ENCODE peak calls at places on chromosomes 13 and 19, in nine cellular contexts. One of them, this sample, is unnamed.

GRCh38 chr13:20814224-20814910 is 40.6 kb upstream of the EEF1AKMT1 start:
- DNase-seq in Peyer's patch: peak; percentile 26
- DNase-seq in IMR-90: peak; percentile 96
- DNase-seq in heart right ventricle: peak; percentile 82
- DNase-seq in heart left ventricle: peak; percentile 86
- DNase-seq in tibial artery: peak; percentile 94
- DNase-seq in pancreas: peak; percentile 68
- DNase-seq in prostate gland: peak; percentile 30
- DNase-seq in fibroblast of lung: peak; percentile 96
- DNase-seq in this sample: peak; percentile 30

GRCh38 chr19:53467138-53467502 is 413 bp upstream of the ZNF813 start:
- DNase-seq in Peyer's patch: peak; percentile 24
- DNase-seq in IMR-90: no peak
- DNase-seq in heart right ventricle: peak; percentile 26
- DNase-seq in heart left ventricle: peak; percentile 65
- DNase-seq in tibial artery: peak; percentile 26
- DNase-seq in pancreas: peak; percentile 6
- DNase-seq in prostate gland: no peak
- DNase-seq in fibroblast of lung: no peak
- DNase-seq in this sample: peak; percentile 82

GRCh38 chr19:1312732-1313694 is 27.3 kb downstream of the EFNA2 start:
- DNase-seq in Peyer's patch: no peak
- DNase-seq in IMR-90: peak; percentile 58
- DNase-seq in heart right ventricle: no peak
- DNase-seq in heart left ventricle: no peak
- DNase-seq in tibial artery: no peak
- DNase-seq in pancreas: no peak
- DNase-seq in prostate gland: no peak
- DNase-seq in fibroblast of lung: peak; percentile 11
- DNase-seq in this sample: peak; percentile 98

GRCh38 chr19:3366104-3366760 is at the start of gene NFIC:
- DNase-seq in Peyer's patch: peak; percentile 25
- DNase-seq in IMR-90: peak; percentile 79
- DNase-seq in heart right ventricle: peak; percentile 84
- DNase-seq in heart left ventricle: peak; percentile 89
- DNase-seq in tibial artery: peak; percentile 84
- DNase-seq in pancreas: peak; percentile 81
- DNase-seq in prostate gland: peak; percentile 63
- DNase-seq in fibroblast of lung: peak; percentile 95
- DNase-seq in this sample: peak; percentile 99

GRCh38 chr13:93635687-93636086 is 409.1 kb downstream of the GPC6 start:
- DNase-seq in Peyer's patch: no peak
- DNase-seq in IMR-90: peak; percentile 14
- DNase-seq in heart right ventricle: no peak
- DNase-seq in heart left ventricle: no peak
- DNase-seq in tibial artery: peak; percentile 23
- DNase-seq in pancreas: no peak
- DNase-seq in prostate gland: no peak
- DNase-seq in fibroblast of lung: peak; percentile 59
- DNase-seq in this sample: peak; percentile 58

GRCh38 chr13:100530645-100531044 is 57.9 kb downstream of the GGACT start:
- DNase-seq in Peyer's patch: no peak
- DNase-seq in IMR-90: peak; percentile 33
- DNase-seq in heart right ventricle: no peak
- DNase-seq in heart left ventricle: no peak
- DNase-seq in tibial artery: peak; percentile 67
- DNase-seq in pancreas: no peak
- DNase-seq in prostate gland: no peak
- DNase-seq in fibroblast of lung: no peak
- DNase-seq in this sample: peak; percentile 22

GRCh38 chr13:86892330-86892729 is 778.8 kb upstream of the SLITRK5 start:
- DNase-seq in Peyer's patch: no peak
- DNase-seq in IMR-90: peak; percentile 2
- DNase-seq in heart right ventricle: no peak
- DNase-seq in heart left ventricle: no peak
- DNase-seq in tibial artery: no peak
- DNase-seq in pancreas: no peak
- DNase-seq in prostate gland: no peak
- DNase-seq in fibroblast of lung: no peak
- DNase-seq in this sample: no peak

GRCh38 chr19:39052243-39052746 is 19.9 kb upstream of the FBXO27 start:
- DNase-seq in Peyer's patch: peak; percentile 46
- DNase-seq in IMR-90: peak; percentile 58
- DNase-seq in heart right ventricle: peak; percentile 55
- DNase-seq in heart left ventricle: peak; percentile 83
- DNase-seq in tibial artery: peak; percentile 33
- DNase-seq in pancreas: peak; percentile 27
- DNase-seq in prostate gland: peak; percentile 33
- DNase-seq in fibroblast of lung: peak; percentile 60
- DNase-seq in this sample: peak; percentile 74

GRCh38 chr13:48579167-48579918 is 46.5 kb upstream of the RCBTB2 start:
- DNase-seq in Peyer's patch: no peak
- DNase-seq in IMR-90: no peak
- DNase-seq in heart right ventricle: no peak
- DNase-seq in heart left ventricle: no peak
- DNase-seq in tibial artery: no peak
- DNase-seq in pancreas: no peak
- DNase-seq in prostate gland: peak; percentile 46
- DNase-seq in fibroblast of lung: no peak
- DNase-seq in this sample: no peak

GRCh38 chr13:100880166-100880565 is 205.6 kb upstream of the TMTC4 start:
- DNase-seq in Peyer's patch: no peak
- DNase-seq in IMR-90: no peak
- DNase-seq in heart right ventricle: no peak
- DNase-seq in heart left ventricle: no peak
- DNase-seq in tibial artery: no peak
- DNase-seq in pancreas: no peak
- DNase-seq in prostate gland: no peak
- DNase-seq in fibroblast of lung: no peak
- DNase-seq in this sample: no peak

GRCh38 chr19:33422369-33423180 is 49.1 kb downstream of the CEBPG start:
- DNase-seq in Peyer's patch: no peak
- DNase-seq in IMR-90: no peak
- DNase-seq in heart right ventricle: no peak
- DNase-seq in heart left ventricle: no peak
- DNase-seq in tibial artery: no peak
- DNase-seq in pancreas: no peak
- DNase-seq in prostate gland: no peak
- DNase-seq in fibroblast of lung: no peak
- DNase-seq in this sample: peak; percentile 35

GRCh38 chr19:52237771-52238400 is 31.5 kb upstream of the ZNF766 start:
- DNase-seq in Peyer's patch: peak; percentile 48
- DNase-seq in IMR-90: peak; percentile 75
- DNase-seq in heart right ventricle: peak; percentile 33
- DNase-seq in heart left ventricle: no peak
- DNase-seq in tibial artery: peak; percentile 32
- DNase-seq in pancreas: peak; percentile 16
- DNase-seq in prostate gland: peak; percentile 48
- DNase-seq in fibroblast of lung: peak; percentile 72
- DNase-seq in this sample: no peak

GRCh38 chr13:66627512-66627911 is 602.6 kb downstream of the PCDH9 start:
- DNase-seq in Peyer's patch: no peak
- DNase-seq in IMR-90: no peak
- DNase-seq in heart right ventricle: no peak
- DNase-seq in heart left ventricle: no peak
- DNase-seq in tibial artery: no peak
- DNase-seq in pancreas: no peak
- DNase-seq in prostate gland: no peak
- DNase-seq in fibroblast of lung: no peak
- DNase-seq in this sample: no peak

GRCh38 chr13:100818706-100819105 is 144.1 kb upstream of the TMTC4 start:
- DNase-seq in Peyer's patch: no peak
- DNase-seq in IMR-90: no peak
- DNase-seq in heart right ventricle: no peak
- DNase-seq in heart left ventricle: no peak
- DNase-seq in tibial artery: no peak
- DNase-seq in pancreas: no peak
- DNase-seq in prostate gland: no peak
- DNase-seq in fibroblast of lung: no peak
- DNase-seq in this sample: no peak

GRCh38 chr13:106859505-106859904 is 291.6 kb upstream of the ARGLU1 start:
- DNase-seq in Peyer's patch: no peak
- DNase-seq in IMR-90: no peak
- DNase-seq in heart right ventricle: no peak
- DNase-seq in heart left ventricle: no peak
- DNase-seq in tibial artery: no peak
- DNase-seq in pancreas: no peak
- DNase-seq in prostate gland: no peak
- DNase-seq in fibroblast of lung: no peak
- DNase-seq in this sample: no peak

DNA sequence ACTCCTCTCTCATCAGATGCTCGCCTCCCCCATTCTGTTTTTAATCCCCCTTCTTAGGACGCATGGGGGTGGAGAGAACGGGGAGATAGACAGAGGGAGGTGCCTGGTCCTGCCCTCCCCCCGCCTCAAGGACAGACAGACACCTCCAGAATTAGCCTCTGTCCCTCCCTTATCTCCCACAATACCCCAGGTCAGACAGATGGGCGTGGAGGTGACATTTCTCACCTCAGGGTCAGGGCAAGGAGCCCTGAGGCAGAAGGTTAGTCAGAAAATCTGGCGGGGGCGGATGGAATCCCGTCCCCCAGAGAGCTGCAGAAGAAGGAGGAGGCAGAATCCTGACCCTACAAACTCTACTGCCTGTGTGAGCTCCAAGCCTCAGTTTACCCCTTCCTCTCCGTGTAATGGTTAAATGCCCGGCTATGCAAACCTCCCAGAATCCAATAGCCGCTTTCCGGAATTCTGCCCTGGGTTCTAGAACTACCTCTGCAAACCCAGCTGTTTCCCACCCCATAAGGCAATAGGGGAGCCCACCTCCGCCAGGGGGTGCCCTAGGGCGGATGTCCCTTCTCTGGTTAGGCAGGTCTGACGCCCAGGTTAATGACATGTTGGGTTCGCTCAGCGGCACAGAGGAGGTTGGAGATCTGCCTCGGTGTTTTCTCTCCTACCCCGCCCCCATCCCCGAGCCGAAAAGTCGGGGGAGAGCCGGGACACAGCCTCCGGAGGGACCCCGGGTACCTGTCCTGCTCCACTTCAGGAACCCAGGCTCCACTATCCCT is 900 bp downstream of the PPP1R13L start:
- DNase-seq in Peyer's patch: peak; percentile 50
- DNase-seq in IMR-90: no peak
- DNase-seq in heart right ventricle: peak; percentile 70
- DNase-seq in heart left ventricle: peak; percentile 77
- DNase-seq in tibial artery: peak; percentile 45
- DNase-seq in pancreas: peak; percentile 75
- DNase-seq in prostate gland: peak; percentile 66
- DNase-seq in fibroblast of lung: no peak
- DNase-seq in this sample: peak; percentile 73
- H3K4me3 ChIP-seq in Peyer's patch: peak overlapping the region; percentile 75
- H3K4me3 ChIP-seq in IMR-90: peak overlapping the region; percentile 89
- H3K4me3 ChIP-seq in heart right ventricle: peak overlapping the region; percentile 67
- H3K4me3 ChIP-seq in heart left ventricle: peak overlapping the region; percentile 70
- H3K4me3 ChIP-seq in tibial artery: peak overlapping the region; percentile 64
- H3K4me3 ChIP-seq in pancreas: peak overlapping the region; percentile 92
- H3K4me3 ChIP-seq in prostate gland: peak overlapping the region; percentile 53
- H3K4me3 ChIP-seq in fibroblast of lung: peak overlapping the region; percentile 96
- H3K4me3 ChIP-seq in this sample: peak overlapping the region; percentile 88

GRCh38 chr19:49371184-49371583 is 7.5 kb downstream of the DKKL1 start:
- DNase-seq in Peyer's patch: no peak
- DNase-seq in IMR-90: no peak
- DNase-seq in heart right ventricle: no peak
- DNase-seq in heart left ventricle: no peak
- DNase-seq in tibial artery: no peak
- DNase-seq in pancreas: no peak
- DNase-seq in prostate gland: no peak
- DNase-seq in fibroblast of lung: no peak
- DNase-seq in this sample: peak; percentile 32
- H3K27me3 ChIP-seq in Peyer's patch: no peaks in the 10 kb centered on the region
- H3K27me3 ChIP-seq in IMR-90: peaks cover 10% of the 10 kb centered on the region
- H3K27me3 ChIP-seq in heart right ventricle: no peaks in the 10 kb centered on the region
- H3K27me3 ChIP-seq in heart left ventricle: no peaks in the 10 kb centered on the region
- H3K27me3 ChIP-seq in tibial artery: no peaks in the 10 kb centered on the region
- H3K27me3 ChIP-seq in pancreas: no peaks in the 10 kb centered on the region
- H3K27me3 ChIP-seq in prostate gland: no peaks in the 10 kb centered on the region
- H3K27me3 ChIP-seq in fibroblast of lung: peaks cover 4% of the 10 kb centered on the region
- H3K27me3 ChIP-seq in this sample: no peaks in the 10 kb centered on the region

GRCh38 chr13:39682310-39682709 is 26.8 kb downstream of the COG6 start:
- DNase-seq in Peyer's patch: no peak
- DNase-seq in IMR-90: no peak
- DNase-seq in heart right ventricle: no peak
- DNase-seq in heart left ventricle: no peak
- DNase-seq in tibial artery: no peak
- DNase-seq in pancreas: no peak
- DNase-seq in prostate gland: no peak
- DNase-seq in fibroblast of lung: no peak
- DNase-seq in this sample: no peak

GRCh38 chr13:39688278-39688677 is 32.8 kb downstream of the COG6 start:
- DNase-seq in Peyer's patch: no peak
- DNase-seq in IMR-90: no peak
- DNase-seq in heart right ventricle: no peak
- DNase-seq in heart left ventricle: no peak
- DNase-seq in tibial artery: no peak
- DNase-seq in pancreas: no peak
- DNase-seq in prostate gland: no peak
- DNase-seq in fibroblast of lung: no peak
- DNase-seq in this sample: no peak

GRCh38 chr13:39682788-39683187 is 27.3 kb downstream of the COG6 start:
- DNase-seq in Peyer's patch: no peak
- DNase-seq in IMR-90: no peak
- DNase-seq in heart right ventricle: no peak
- DNase-seq in heart left ventricle: no peak
- DNase-seq in tibial artery: no peak
- DNase-seq in pancreas: no peak
- DNase-seq in prostate gland: no peak
- DNase-seq in fibroblast of lung: no peak
- DNase-seq in this sample: no peak

GRCh38 chr13:39685652-39686051 is 30.2 kb downstream of the COG6 start:
- DNase-seq in Peyer's patch: no peak
- DNase-seq in IMR-90: no peak
- DNase-seq in heart right ventricle: no peak
- DNase-seq in heart left ventricle: no peak
- DNase-seq in tibial artery: no peak
- DNase-seq in pancreas: no peak
- DNase-seq in prostate gland: no peak
- DNase-seq in fibroblast of lung: no peak
- DNase-seq in this sample: no peak

GRCh38 chr13:39684531-39685137 is 29.2 kb downstream of the COG6 start:
- DNase-seq in Peyer's patch: no peak
- DNase-seq in IMR-90: peak; percentile 65
- DNase-seq in heart right ventricle: no peak
- DNase-seq in heart left ventricle: no peak
- DNase-seq in tibial artery: no peak
- DNase-seq in pancreas: no peak
- DNase-seq in prostate gland: no peak
- DNase-seq in fibroblast of lung: peak; percentile 77
- DNase-seq in this sample: peak; percentile 65
- TF ChIP-seq CTCF in Peyer's patch: peak; percentile 10
- TF ChIP-seq CTCF in IMR-90: peak; percentile 49
- TF ChIP-seq CTCF in heart right ventricle: no peak
- TF ChIP-seq CTCF in heart left ventricle: peak; percentile 36
- TF ChIP-seq CTCF in tibial artery: peak; percentile 38
- TF ChIP-seq CTCF in pancreas: peak; percentile 19
- TF ChIP-seq CTCF in prostate gland: no peak
- TF ChIP-seq CTCF in fibroblast of lung: no peak
- TF ChIP-seq CTCF in this sample: peak; percentile 45

DNA sequence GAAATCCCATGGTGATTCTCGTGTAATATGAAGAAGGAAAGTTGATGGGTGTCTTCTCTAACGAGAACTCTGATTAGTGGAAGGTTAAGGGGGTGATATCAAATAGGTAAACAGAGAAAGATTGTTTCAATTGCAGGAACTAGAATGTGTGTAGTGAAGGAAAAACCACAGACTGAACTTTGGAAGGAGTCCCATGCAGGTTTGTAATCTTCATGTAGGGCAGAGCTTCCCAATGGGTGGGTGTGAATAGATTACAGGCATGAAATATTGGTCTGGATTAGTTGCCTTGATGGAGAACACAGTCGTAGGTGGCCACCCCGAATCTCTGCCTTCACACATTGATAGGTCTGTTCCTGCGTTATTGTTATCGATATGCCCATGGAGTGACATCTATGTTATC is 295.5 kb downstream of the KCNRG start:
- DNase-seq in Peyer's patch: no peak
- DNase-seq in IMR-90: no peak
- DNase-seq in heart right ventricle: no peak
- DNase-seq in heart left ventricle: no peak
- DNase-seq in tibial artery: no peak
- DNase-seq in pancreas: no peak
- DNase-seq in prostate gland: no peak
- DNase-seq in fibroblast of lung: no peak
- DNase-seq in this sample: no peak
- H3K4me3 ChIP-seq in Peyer's patch: no peak overlapping the region
- H3K4me3 ChIP-seq in IMR-90: no peak overlapping the region
- H3K4me3 ChIP-seq in heart right ventricle: no peak overlapping the region
- H3K4me3 ChIP-seq in heart left ventricle: no peak overlapping the region
- H3K4me3 ChIP-seq in tibial artery: no peak overlapping the region
- H3K4me3 ChIP-seq in pancreas: no peak overlapping the region
- H3K4me3 ChIP-seq in prostate gland: no peak overlapping the region
- H3K4me3 ChIP-seq in fibroblast of lung: no peak overlapping the region
- H3K4me3 ChIP-seq in this sample: no peak overlapping the region

This sample was measured in osteoblast.